ENCODE peak calls at places on chromosome 5, in eight cellular contexts. B, L, D, O, Q, P, V and X are unnamed samples.

GRCh38 chr5:65199988-65200668 is 281.6 kb downstream of the ADAMTS6 start:
- DNase-seq in B (no peak), L (no peak), D (no peak), O (no peak), Q (no peak), P (no peak), V (no peak), X (no peak)

GRCh38 chr5:75091597-75091996 is 39.2 kb upstream of the GCNT4 start:
- DNase-seq in B (no peak), L (no peak), D (no peak), O (no peak), Q (no peak), P (no peak), V (no peak), X (no peak)

GRCh38 chr5:103571730-103572129 is 9.1 kb upstream of the NUDT12 start:
- DNase-seq in B (no peak), L (no peak), D (no peak), O (no peak), Q (no peak), P (no peak), V (no peak), X (no peak)

GRCh38 chr5:55172937-55173695 is at the start of gene CDC20B:
- DNase-seq in B (peak), L (peak), D (peak), O (peak), Q (no peak), P (peak), V (peak), X (peak)

GRCh38 chr5:13188393-13188792 is 756.1 kb downstream of the DNAH5 start:
- DNase-seq in B (no peak), L (no peak), D (no peak), O (no peak), Q (no peak), P (no peak), V (no peak), X (no peak)

GRCh38 chr5:154771383-154771901 is 16.3 kb downstream of the LARP1 start:
- DNase-seq in B (no peak), L (no peak), D (no peak), O (peak), Q (no peak), P (no peak), V (no peak), X (peak)

GRCh38 chr5:173764321-173765029 is 123.7 kb upstream of the CPEB4 start:
- DNase-seq in B (peak), L (peak), D (peak), O (peak), Q (peak), P (no peak), V (peak), X (peak)

GRCh38 chr5:30849801-30850370 is 343.6 kb upstream of the CDH6 start:
- DNase-seq in B (no peak), L (no peak), D (peak), O (no peak), Q (no peak), P (no peak), V (no peak), X (no peak)

GRCh38 chr5:67816456-67816855 is 399.1 kb upstream of the PIK3R1 start:
- DNase-seq in B (no peak), L (no peak), D (no peak), O (no peak), Q (no peak), P (no peak), V (no peak), X (peak)

GRCh38 chr5:67817652-67818051 is 397.9 kb upstream of the PIK3R1 start:
- DNase-seq in B (no peak), L (no peak), D (no peak), O (no peak), Q (no peak), P (no peak), V (no peak), X (no peak)

GRCh38 chr5:67814569-67815311 is 400.8 kb upstream of the PIK3R1 start:
- DNase-seq in B (no peak), L (no peak), D (no peak), O (no peak), Q (no peak), P (no peak), V (no peak), X (no peak)

GRCh38 chr5:67813879-67814539 is 401.5 kb upstream of the PIK3R1 start:
- DNase-seq in B (no peak), L (no peak), D (no peak), O (no peak), Q (no peak), P (no peak), V (no peak), X (peak)

DNA sequence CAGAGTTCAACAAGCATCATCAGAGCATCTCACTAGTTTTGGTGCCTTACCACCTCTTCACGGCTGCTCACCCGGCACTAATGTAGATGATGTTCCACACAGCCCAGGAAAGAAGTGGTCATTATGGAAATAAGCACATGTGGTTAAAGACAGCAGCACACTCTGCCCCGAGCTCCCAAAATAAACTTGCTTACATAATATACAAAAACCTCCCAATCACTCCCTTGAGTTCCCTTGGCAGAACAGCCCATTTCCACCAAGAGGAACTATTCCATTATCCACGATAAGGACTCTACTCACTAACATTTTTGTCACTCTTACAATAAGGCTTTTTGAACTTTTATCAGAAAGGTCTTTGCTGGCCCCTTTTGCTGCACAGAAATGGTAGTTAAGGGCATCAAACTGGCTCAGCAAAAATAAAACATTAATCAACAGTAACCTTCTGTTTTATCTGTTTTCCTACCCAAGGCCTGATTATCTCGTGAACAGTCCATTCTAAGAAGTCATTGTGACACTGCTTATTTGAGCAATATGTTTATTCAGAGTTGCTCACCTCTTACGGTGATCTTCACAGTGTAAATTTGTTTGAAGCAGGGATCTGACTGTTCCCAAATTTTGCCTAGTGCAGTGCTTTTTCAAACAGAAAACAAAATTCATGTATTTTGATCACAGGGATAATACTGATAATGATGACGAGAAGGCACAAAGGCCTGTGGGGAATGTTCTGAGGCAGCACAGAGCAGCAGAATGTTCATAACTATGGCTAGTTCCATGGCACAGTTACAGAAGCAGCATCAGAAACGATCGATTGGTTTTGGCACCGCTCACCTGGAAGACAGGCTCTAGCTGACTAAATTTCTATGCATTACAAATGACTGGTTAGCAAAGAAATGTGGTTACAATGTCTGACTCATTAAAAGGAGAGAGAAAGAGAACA is 399.8 kb upstream of the PIK3R1 start:
- DNase-seq in B (no peak), L (peak), D (no peak), O (peak), Q (no peak), P (no peak), V (no peak), X (peak)
- TF ChIP-seq POLR2A in B (no peak), L (no peak), D (no peak), O (no peak), Q (no peak), P (no peak), V (no peak), X (peak)

GRCh38 chr5:181223041-181223728 is at the start of gene TRIM41:
- DNase-seq in B (peak), L (peak), D (peak), O (peak), Q (peak), P (peak), V (peak), X (no peak)

GRCh38 chr5:181223729-181224389 is 778 bp downstream of the TRIM41 start:
- DNase-seq in B (peak), L (no peak), D (no peak), O (no peak), Q (no peak), P (no peak), V (peak), X (no peak)

GRCh38 chr5:181221105-181221791 is 1.8 kb upstream of the TRIM41 start:
- DNase-seq in B (peak), L (no peak), D (no peak), O (no peak), Q (no peak), P (no peak), V (no peak), X (no peak)

GRCh38 chr5:181222630-181223040 is 446 bp upstream of the TRIM41 start:
- DNase-seq in B (no peak), L (no peak), D (no peak), O (no peak), Q (no peak), P (no peak), V (no peak), X (no peak)

GRCh38 chr5:181221792-181222629 is 1.1 kb upstream of the TRIM41 start:
- DNase-seq in B (peak), L (peak), D (peak), O (peak), Q (peak), P (no peak), V (peak), X (no peak)
- TF ChIP-seq POLR2A in B (peak), L (no peak), D (peak), O (no peak), Q (no peak), P (no peak), V (no peak), X (no peak)

DNA sequence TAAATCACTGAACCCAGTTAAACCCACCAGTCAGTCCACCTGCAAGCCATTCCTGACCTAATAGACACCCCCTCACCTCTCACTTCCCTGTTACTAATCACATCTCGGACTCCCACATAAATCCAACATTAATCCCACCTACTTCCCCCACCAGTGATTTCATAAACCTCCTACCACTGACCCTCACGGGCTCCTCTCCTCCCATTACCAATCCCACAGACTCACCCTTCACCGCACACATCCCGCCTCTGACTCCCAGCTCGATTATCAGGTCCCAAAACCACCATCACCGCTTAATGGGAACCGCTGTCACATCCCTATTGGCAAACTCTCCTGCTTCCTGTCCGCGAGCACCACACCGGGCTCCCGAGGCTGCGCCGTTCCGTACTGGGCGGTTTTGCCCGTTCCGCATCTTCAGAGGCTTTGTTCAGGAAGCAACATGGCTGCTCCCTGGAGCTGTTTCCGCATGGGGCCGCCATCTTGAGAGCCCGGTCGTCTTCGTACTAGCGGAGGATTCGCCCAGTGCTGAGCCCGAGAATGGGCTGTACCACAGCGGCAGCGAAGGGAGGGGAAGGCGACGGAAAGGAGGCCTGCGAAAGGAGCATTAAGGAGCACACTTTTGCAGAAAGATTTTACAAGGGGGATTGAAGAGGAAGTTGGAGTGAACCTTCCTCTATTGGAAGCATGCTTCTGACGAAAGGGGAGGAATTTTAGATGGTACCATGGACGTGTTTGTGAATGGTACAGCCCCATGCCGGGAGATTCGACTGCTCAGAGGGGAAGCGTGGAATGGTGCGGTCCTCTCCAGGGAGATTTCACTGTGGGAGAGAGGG is at the start of gene ZNF300:
- DNase-seq in B (no peak), L (peak), D (peak), O (peak), Q (peak), P (no peak), V (peak), X (peak)
- TF ChIP-seq POLR2A in B (no peak), L (peak), D (peak), O (no peak), Q (no peak), P (no peak), V (no peak), X (no peak)

GRCh38 chr5:6632931-6633468 is at the start of the genes NSUN2 and SRD5A1:
- DNase-seq in B (peak), L (peak), D (peak), O (peak), Q (peak), P (peak), V (peak), X (peak)

GRCh38 chr5:6634327-6634713 is 1.1 kb downstream of the SRD5A1 start:
- DNase-seq in B (peak), L (no peak), D (peak), O (no peak), Q (no peak), P (peak), V (no peak), X (peak)

GRCh38 chr5:6632324-6632930 is 417 bp downstream of the NSUN2 start:
- DNase-seq in B (peak), L (peak), D (peak), O (peak), Q (no peak), P (no peak), V (no peak), X (peak)

GRCh38 chr5:6634788-6635430 is 1.7 kb downstream of the SRD5A1 start:
- DNase-seq in B (no peak), L (no peak), D (no peak), O (no peak), Q (no peak), P (no peak), V (no peak), X (peak)

DNA sequence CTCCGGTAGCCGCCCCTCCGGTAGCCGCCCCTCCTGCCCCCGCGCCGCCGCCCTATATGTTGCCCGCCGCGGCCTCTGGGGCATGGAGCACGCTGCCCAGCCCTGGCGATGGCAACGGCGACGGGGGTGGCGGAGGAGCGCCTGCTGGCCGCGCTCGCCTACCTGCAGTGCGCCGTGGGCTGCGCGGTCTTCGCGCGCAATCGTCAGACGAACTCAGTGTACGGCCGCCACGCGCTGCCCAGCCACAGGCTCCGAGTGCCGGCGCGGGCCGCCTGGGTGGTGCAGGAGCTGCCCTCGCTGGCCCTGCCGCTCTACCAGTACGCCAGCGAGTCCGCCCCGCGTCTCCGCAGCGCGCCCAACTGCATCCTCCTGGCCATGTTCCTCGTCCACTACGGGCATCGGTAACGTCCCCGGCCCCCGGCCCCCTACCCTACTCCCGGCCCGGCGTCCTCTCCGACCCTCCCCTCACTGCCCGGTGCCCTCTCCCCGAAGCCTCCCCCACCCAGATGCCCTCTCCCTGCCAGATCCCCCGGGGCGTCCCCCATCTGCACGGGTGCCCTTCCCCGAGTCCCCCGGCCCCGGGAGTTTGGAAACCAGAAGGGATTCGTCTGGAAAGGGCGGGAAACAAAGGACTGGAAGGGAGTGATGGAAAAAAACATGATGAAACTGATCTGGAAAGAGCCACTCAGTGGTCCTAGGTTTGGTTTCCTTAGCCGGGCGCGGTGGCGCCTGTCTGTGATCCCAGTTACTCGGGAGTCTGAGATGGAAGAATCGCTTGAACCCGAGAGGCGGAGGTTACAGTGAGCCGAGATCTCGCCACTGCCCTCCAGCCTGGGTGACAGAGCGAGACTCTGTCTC is 458 bp downstream of the SRD5A1 start:
- DNase-seq in B (peak), L (no peak), D (peak), O (peak), Q (no peak), P (no peak), V (no peak), X (peak)
- TF ChIP-seq POLR2A in B (peak), L (no peak), D (peak), O (peak), Q (no peak), P (no peak), V (no peak), X (no peak)

GRCh38 chr5:83076742-83077661 is at the start of the genes TMEM167A and XRCC4:
- DNase-seq in B (peak), L (peak), D (peak), O (peak), Q (peak), P (peak), V (peak), X (peak)
- TF ChIP-seq POLR2A in B (peak), L (peak), D (peak), O (peak), Q (peak), P (peak), V (peak), X (peak)

GRCh38 chr5:424259-425110 is 18.5 kb upstream of the EXOC3 start:
- DNase-seq in B (peak), L (no peak), D (no peak), O (peak), Q (no peak), P (peak), V (no peak), X (no peak)
- TF ChIP-seq POLR2A in B (peak), L (no peak), D (no peak), O (no peak), Q (no peak), P (peak), V (no peak), X (no peak)

GRCh38 chr5:140181002-140181483 is 6.1 kb downstream of the CYSTM1 start:
- DNase-seq in B (no peak), L (no peak), D (no peak), O (no peak), Q (no peak), P (no peak), V (no peak), X (peak)
- TF ChIP-seq POLR2A in B (no peak), L (no peak), D (no peak), O (no peak), Q (no peak), P (no peak), V (no peak), X (no peak)